ENCODE peak calls at places on chromosomes 11 and 22, in four cellular contexts. T is heart right ventricle, D is cardiac muscle cell, A is astrocyte. G is an unnamed sample. For H3K36me3 and H3K4me1, the result is how much of the 10 kb centered on the place peaks cover.

GRCh38 chr11:131691558-131692041 is 321.2 kb downstream of the NTM start:
- DNase-seq in T (no peak), D (peak), A (no peak), G (peak)

GRCh38 chr11:10845589-10845988 is 12.3 kb downstream of the ZBED5 start:
- DNase-seq in T (no peak), D (no peak), A (no peak), G (no peak)

GRCh38 chr22:39494471-39495120 is 7.5 kb upstream of the MIEF1 start:
- DNase-seq in T (no peak), D (no peak), A (no peak), G (no peak)

GRCh38 chr11:30143098-30143705 is 87.6 kb upstream of the FSHB start:
- DNase-seq in T (no peak), D (peak), A (no peak), G (peak)

GRCh38 chr11:126499124-126499752 is 143.8 kb downstream of the ST3GAL4 start:
- DNase-seq in T (no peak), D (no peak), A (no peak), G (no peak)

GRCh38 chr11:11250470-11250869 is 102.6 kb downstream of the CSNK2A3 start:
- DNase-seq in T (no peak), D (no peak), A (no peak), G (no peak)

GRCh38 chr22:31977141-31977781 is 32.9 kb downstream of the YWHAH start:
- DNase-seq in T (peak), D (peak), A (no peak), G (peak)

GRCh38 chr11:67371549-67372231 is 1.7 kb downstream of the CLCF1 start:
- DNase-seq in T (no peak), D (peak), A (no peak), G (no peak)

GRCh38 chr22:43213066-43213465 is 26.1 kb upstream of the TTLL12 start:
- DNase-seq in T (no peak), D (peak), A (no peak), G (no peak)

GRCh38 chr11:84247129-84247528 is 961.0 kb upstream of the CCDC90B start:
- DNase-seq in T (no peak), D (no peak), A (no peak), G (no peak)

GRCh38 chr22:23691748-23692423 is 1.1 kb downstream of the RGL4 start:
- DNase-seq in T (no peak), D (no peak), A (no peak), G (no peak)

GRCh38 chr22:20604776-20605221 is 97.4 kb downstream of the MED15 start:
- DNase-seq in T (no peak), D (no peak), A (no peak), G (no peak)

GRCh38 chr11:8206251-8207079 is 37.6 kb upstream of the RIC3 start:
- DNase-seq in T (peak), D (no peak), A (peak), G (no peak)

GRCh38 chr11:34926101-34926830 is 9.8 kb downstream of the PDHX start:
- DNase-seq in T (no peak), D (peak), A (peak), G (no peak)

GRCh38 chr11:78371221-78371899 is 46.3 kb downstream of the GAB2 start:
- DNase-seq in T (no peak), D (no peak), A (no peak), G (no peak)

GRCh38 chr22:27970596-27971220 is 51.7 kb upstream of the PITPNB start:
- DNase-seq in T (no peak), D (no peak), A (no peak), G (no peak)

GRCh38 chr22:27474112-27474571 is 327.4 kb downstream of the MN1 start:
- DNase-seq in T (no peak), D (no peak), A (peak), G (no peak)

GRCh38 chr11:29527391-29527936 is 489.4 kb downstream of the KCNA4 start:
- DNase-seq in T (no peak), D (no peak), A (peak), G (no peak)

GRCh38 chr11:122584670-122585069 is 70.9 kb upstream of the UBASH3B start:
- DNase-seq in T (no peak), D (no peak), A (no peak), G (no peak)

GRCh38 chr11:117816151-117816741 is 8.3 kb downstream of the FXYD2 start:
- DNase-seq in T (no peak), D (peak), A (peak), G (peak)

GRCh38 chr11:101128571-101129202 is 926 bp downstream of the PGR start:
- DNase-seq in T (peak), D (peak), A (no peak), G (no peak)

GRCh38 chr11:11989774-11990744 is 18.4 kb downstream of the DKK3 start:
- DNase-seq in T (no peak), D (no peak), A (no peak), G (no peak)

GRCh38 chr11:70547821-70548670 is 149.7 kb downstream of the CTTN start:
- DNase-seq in T (peak), D (no peak), A (no peak), G (no peak)

GRCh38 chr11:114311946-114312345 is 15.7 kb downstream of the NNMT start:
- DNase-seq in T (no peak), D (no peak), A (no peak), G (no peak)

GRCh38 chr11:10460611-10461275 is 5.7 kb downstream of the AMPD3 start:
- DNase-seq in T (no peak), D (no peak), A (no peak), G (no peak)

GRCh38 chr11:84249344-84250135 is 963.4 kb upstream of the CCDC90B start:
- DNase-seq in T (no peak), D (no peak), A (peak), G (no peak)

GRCh38 chr11:79054636-79055035 is 386.2 kb downstream of the TENM4 start:
- DNase-seq in T (no peak), D (no peak), A (peak), G (no peak)

GRCh38 chr11:111777094-111778046 is 11.2 kb upstream of the PPP2R1B start:
- DNase-seq in T (peak), D (peak), A (peak), G (peak)

GRCh38 chr11:29844701-29845379 is 172.0 kb downstream of the KCNA4 start:
- DNase-seq in T (no peak), D (peak), A (no peak), G (no peak)

GRCh38 chr22:20781272-20781990 is 7.5 kb downstream of the SERPIND1 start:
- DNase-seq in T (no peak), D (no peak), A (peak), G (no peak)

GRCh38 chr22:26086359-26086758 is 82.9 kb upstream of the SEZ6L start:
- DNase-seq in T (no peak), D (no peak), A (no peak), G (no peak)

GRCh38 chr11:110026823-110027626 is 66.2 kb upstream of the ZC3H12C start:
- DNase-seq in T (no peak), D (no peak), A (no peak), G (no peak)

GRCh38 chr11:115672999-115673411 is 168.8 kb upstream of the CADM1 start:
- DNase-seq in T (peak), D (no peak), A (peak), G (no peak)

GRCh38 chr11:115659061-115659963 is 155.1 kb upstream of the CADM1 start:
- DNase-seq in T (peak), D (peak), A (peak), G (no peak)

GRCh38 chr22:38569181-38569971 is 607 bp downstream of the DMC1 start:
- DNase-seq in T (no peak), D (no peak), A (no peak), G (no peak)

DNA sequence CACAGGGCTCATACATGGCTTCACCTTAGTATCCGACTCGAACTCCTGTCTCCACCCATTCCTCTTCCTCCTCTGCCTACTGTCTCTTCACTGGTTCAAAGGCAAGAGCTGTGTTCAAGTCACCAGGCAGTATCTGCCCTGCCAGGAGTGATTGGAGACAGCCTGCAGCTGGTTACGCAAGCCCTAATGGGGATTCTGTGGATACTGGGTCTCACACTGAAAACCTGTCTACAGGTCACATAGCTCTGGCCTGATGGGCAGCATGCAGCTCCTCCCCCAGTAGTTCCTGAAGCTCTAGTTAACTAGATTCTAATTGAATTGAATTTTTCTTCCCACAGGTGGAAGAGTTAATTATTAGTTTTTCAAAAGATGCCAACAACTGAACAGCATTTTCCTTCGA is 332.2 kb downstream of the TMEM135 start:
- DNase-seq in T (no peak), D (no peak), A (no peak), G (no peak)
- H3K36me3 ChIP-seq in T (under half), D (under half), A (under half), G (under half)

GRCh38 chr22:41915035-41915782 is at the start of gene SHISA8:
- DNase-seq in T (no peak), D (peak), A (peak), G (peak)
- H3K4me1 ChIP-seq in T (under half), D (under half), A (under half), G (under half)

DNA sequence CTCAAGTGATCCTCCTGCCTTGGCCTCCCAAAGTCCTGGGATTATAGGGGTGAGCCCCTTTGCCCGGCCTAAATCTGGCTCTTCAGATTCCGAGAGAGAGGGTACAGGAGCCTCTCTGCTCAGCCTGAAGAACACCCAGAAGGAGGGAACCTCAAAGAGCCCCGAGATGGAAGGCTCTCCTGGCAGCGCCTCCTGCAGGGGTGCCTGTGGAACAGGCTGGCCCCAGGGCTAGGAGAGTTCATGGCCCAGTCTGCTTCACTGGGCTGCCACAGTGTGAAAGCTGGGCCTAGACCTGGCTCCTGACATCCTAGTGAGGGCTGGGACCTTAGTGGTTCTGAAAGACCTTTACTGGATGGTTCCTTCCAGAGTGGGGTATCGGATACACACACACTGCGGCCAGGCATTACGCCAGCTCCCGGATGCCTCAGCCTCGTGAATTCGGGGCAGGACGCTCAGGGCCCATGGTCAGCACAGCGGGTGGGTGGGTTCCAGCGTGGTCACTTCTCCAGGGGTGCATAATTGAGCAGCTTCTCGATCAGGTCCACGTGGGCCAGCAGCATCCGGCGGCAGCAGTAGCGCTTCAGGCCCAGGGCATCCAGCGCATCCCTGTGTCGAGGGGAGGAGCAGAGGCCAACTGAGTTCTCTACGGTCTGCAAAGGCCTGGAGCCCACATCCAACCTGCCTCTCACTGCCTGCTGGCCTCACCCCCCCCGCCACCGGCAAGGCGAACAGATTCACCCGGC is 2.3 kb downstream of the POLR2L start:
- DNase-seq in T (no peak), D (no peak), A (no peak), G (no peak)
- H3K36me3 ChIP-seq in T (under half), D (under half), A (under half), G (half or more)

GRCh38 chr22:47724751-47725150 is 962.3 kb downstream of the TBC1D22A start:
- DNase-seq in T (no peak), D (no peak), A (no peak), G (no peak)

GRCh38 chr22:47724030-47724429 is 961.6 kb downstream of the TBC1D22A start:
- DNase-seq in T (no peak), D (no peak), A (no peak), G (no peak)

GRCh38 chr22:47727656-47728055 is 965.2 kb downstream of the TBC1D22A start:
- DNase-seq in T (no peak), D (no peak), A (no peak), G (no peak)
- H3K4me1 ChIP-seq in T (under half), D (under half), A (under half), G (under half)

GRCh38 chr11:103175461-103176129 is 66.4 kb downstream of the DYNC2H1 start:
- DNase-seq in T (no peak), D (no peak), A (no peak), G (peak)
- H3K36me3 ChIP-seq in T (under half), D (under half), A (under half), G (under half)

DNA sequence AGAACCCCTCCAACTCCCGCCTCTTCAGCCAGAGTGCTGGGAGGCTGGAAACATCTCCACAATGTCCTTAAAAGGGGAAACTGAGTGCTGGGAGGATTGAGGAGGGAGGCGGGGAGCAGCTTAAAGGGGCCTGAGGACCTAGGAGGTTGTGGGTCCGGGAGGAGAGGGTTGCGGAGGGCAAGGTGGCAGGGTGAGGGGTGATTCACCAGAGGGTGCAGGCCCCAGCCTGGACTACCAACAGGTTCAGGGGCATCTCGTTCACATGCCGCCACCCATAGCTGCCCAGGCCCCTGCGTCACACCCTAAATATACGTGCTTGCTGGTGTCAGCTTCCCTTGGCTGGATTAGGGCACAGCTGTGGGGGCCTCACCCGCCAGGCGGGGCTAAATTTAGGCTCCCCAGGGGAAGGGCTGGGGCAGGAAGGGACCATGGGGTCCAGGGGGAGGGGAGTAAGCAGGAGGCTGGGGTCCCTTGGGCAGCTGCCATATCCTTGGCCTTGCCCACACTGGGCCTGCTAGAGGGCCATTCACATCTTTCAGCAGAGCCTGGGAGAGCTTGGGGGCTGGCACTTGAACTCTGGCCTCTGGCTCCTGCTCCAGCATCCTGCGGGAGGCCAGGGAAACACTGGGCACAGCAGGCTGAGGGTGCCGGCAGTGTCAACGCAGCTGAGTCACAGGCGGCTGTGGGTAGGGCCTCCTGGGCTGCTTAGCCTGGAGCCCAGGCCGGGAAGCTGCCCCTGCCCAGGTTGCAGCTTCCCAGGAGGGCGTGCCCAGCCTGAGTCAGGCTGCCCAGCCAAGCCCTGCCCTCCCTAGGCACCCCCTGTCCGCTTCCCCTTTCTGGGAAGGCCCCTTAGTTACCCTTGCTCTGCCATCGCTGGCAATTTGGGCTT is 1.3 kb downstream of the EHBP1L1 start:
- DNase-seq in T (peak), D (no peak), A (peak), G (no peak)
- H3K4me1 ChIP-seq in T (under half), D (under half), A (under half), G (under half)